ENCODE peak calls at places on chromosomes 6 and 20, in five cellular contexts. F is Daoy, U is memory B cell, S is smooth muscle cell of the brain vasculature, E is heart right ventricle. A is an unnamed sample.

GRCh38 chr6:14452567-14453527 is 335.3 kb downstream of the CD83 start:
- DNase-seq in F (no peak), U (no peak), S (no peak), E (no peak), A (no peak)

GRCh38 chr20:10656270-10656669 is 17.5 kb downstream of the JAG1 start:
- DNase-seq in F (no peak), U (no peak), S (no peak), E (no peak), A (no peak)

GRCh38 chr6:48109902-48110301 is 1.1 kb downstream of the PTCHD4 start:
- DNase-seq in F (no peak), U (no peak), S (no peak), E (no peak), A (peak)

GRCh38 chr6:181049-181654 is 111.1 kb upstream of the DUSP22 start:
- DNase-seq in F (no peak), U (no peak), S (no peak), E (no peak), A (no peak)

GRCh38 chr6:27599859-27600532 is 127.1 kb upstream of the ZNF184 start:
- DNase-seq in F (no peak), U (no peak), S (no peak), E (no peak), A (no peak)

GRCh38 chr20:2256132-2256531 is 39.7 kb upstream of the TGM3 start:
- DNase-seq in F (no peak), U (no peak), S (no peak), E (no peak), A (no peak)

GRCh38 chr20:51347871-51348270 is 194.6 kb downstream of the NFATC2 start:
- DNase-seq in F (no peak), U (no peak), S (no peak), E (no peak), A (no peak)

GRCh38 chr6:24126586-24127192 is 674 bp downstream of the NRSN1 start:
- DNase-seq in F (peak), U (no peak), S (peak), E (no peak), A (peak)

GRCh38 chr6:137820952-137821351 is 46.1 kb upstream of the TNFAIP3 start:
- DNase-seq in F (no peak), U (no peak), S (no peak), E (no peak), A (no peak)

GRCh38 chr6:16167219-16167618 is 38.3 kb downstream of the MYLIP start:
- DNase-seq in F (no peak), U (no peak), S (no peak), E (no peak), A (no peak)

GRCh38 chr6:32191696-32192607 is 491 bp downstream of the GPSM3 start:
- DNase-seq in F (no peak), U (no peak), S (no peak), E (no peak), A (no peak)

GRCh38 chr20:58271596-58272460 is 37.7 kb upstream of the RAB22A start:
- DNase-seq in F (no peak), U (no peak), S (no peak), E (no peak), A (no peak)

GRCh38 chr6:41408982-41409381 is 73.6 kb downstream of the NCR2 start:
- DNase-seq in F (no peak), U (no peak), S (no peak), E (no peak), A (no peak)

GRCh38 chr6:140744648-140745320 is 1370.3 kb upstream of the CITED2 start:
- DNase-seq in F (peak), U (no peak), S (no peak), E (no peak), A (peak)

GRCh38 chr6:121549741-121550140 is 114.3 kb downstream of the GJA1 start:
- DNase-seq in F (peak), U (no peak), S (no peak), E (no peak), A (no peak)

GRCh38 chr20:57666834-57667157 is 43.0 kb downstream of the PMEPA1 start:
- DNase-seq in F (no peak), U (no peak), S (no peak), E (no peak), A (no peak)

GRCh38 chr6:43851204-43851855 is 81.3 kb downstream of the VEGFA start:
- DNase-seq in F (peak), U (no peak), S (peak), E (no peak), A (no peak)

GRCh38 chr6:113690255-113690956 is 166.7 kb upstream of the MARCKS start:
- DNase-seq in F (peak), U (no peak), S (peak), E (no peak), A (peak)

GRCh38 chr6:157323114-157323923 is at the start of gene TMEM242:
- DNase-seq in F (peak), U (peak), S (peak), E (peak), A (peak)

GRCh38 chr20:51140671-51141070 is 117.8 kb upstream of the KCNG1 start:
- DNase-seq in F (no peak), U (no peak), S (no peak), E (no peak), A (no peak)

GRCh38 chr6:154060076-154060475 is 21.0 kb downstream of the OPRM1 start:
- DNase-seq in F (no peak), U (no peak), S (no peak), E (no peak), A (no peak)

GRCh38 chr6:91031581-91031980 is 444.7 kb upstream of the MAP3K7 start:
- DNase-seq in F (no peak), U (no peak), S (no peak), E (no peak), A (no peak)

GRCh38 chr20:46350201-46350985 is 42.1 kb upstream of the CDH22 start:
- DNase-seq in F (peak), U (no peak), S (peak), E (no peak), A (peak)

GRCh38 chr6:15408758-15409157 is 162.9 kb downstream of the JARID2 start:
- DNase-seq in F (no peak), U (no peak), S (no peak), E (no peak), A (no peak)

GRCh38 chr6:137697267-137697938 is 169.7 kb upstream of the TNFAIP3 start:
- DNase-seq in F (peak), U (no peak), S (no peak), E (no peak), A (peak)

GRCh38 chr6:5314191-5314865 is 53.0 kb downstream of the FARS2 start:
- DNase-seq in F (no peak), U (no peak), S (no peak), E (no peak), A (no peak)

GRCh38 chr20:49247792-49248191 is 28.6 kb downstream of the DDX27 start:
- DNase-seq in F (no peak), U (no peak), S (no peak), E (no peak), A (peak)

GRCh38 chr20:51185277-51185676 is 162.4 kb upstream of the KCNG1 start:
- DNase-seq in F (no peak), U (no peak), S (no peak), E (no peak), A (no peak)

GRCh38 chr20:32332614-32333013 is 25.5 kb upstream of the ASXL1 start:
- DNase-seq in F (peak), U (no peak), S (no peak), E (no peak), A (peak)

GRCh38 chr6:134238960-134239795 is 78.7 kb downstream of the SGK1 start:
- DNase-seq in F (no peak), U (no peak), S (no peak), E (no peak), A (peak)

GRCh38 chr20:35049776-35050352 is 42.7 kb downstream of the TRPC4AP start:
- DNase-seq in F (no peak), U (no peak), S (no peak), E (no peak), A (peak)

GRCh38 chr6:157586088-157586414 is 205.1 kb downstream of the ZDHHC14 start:
- DNase-seq in F (no peak), U (no peak), S (peak), E (no peak), A (no peak)

GRCh38 chr6:2791124-2792050 is 26.2 kb downstream of the WRNIP1 start:
- DNase-seq in F (peak), U (peak), S (peak), E (peak), A (peak)

GRCh38 chr6:72760130-72760793 is 138.4 kb downstream of the KCNQ5 start:
- DNase-seq in F (no peak), U (no peak), S (peak), E (no peak), A (no peak)

GRCh38 chr20:11851646-11852045 is 66.0 kb upstream of the BTBD3 start:
- DNase-seq in F (no peak), U (no peak), S (no peak), E (no peak), A (no peak)

GRCh38 chr20:46402236-46402886 is 4.1 kb downstream of the ELMO2 start:
- DNase-seq in F (no peak), U (no peak), S (no peak), E (no peak), A (no peak)

GRCh38 chr20:17651761-17652388 is 30.2 kb downstream of the RRBP1 start:
- DNase-seq in F (no peak), U (no peak), S (no peak), E (no peak), A (no peak)

A was measured in dermis blood vessel endothelial cell.